ENCODE peak calls at places on chromosomes 11 and 22, in five cellular contexts. L is T-helper 9 cell, F is H9, T is cardiac muscle cell, M is NCI-H345. V is an unnamed sample.

GRCh38 chr11:20275987-20276660 is 87.4 kb upstream of the HTATIP2 start:
- DNase-seq in L (no peak), F (no peak), T (no peak), M (no peak), V (no peak)

GRCh38 chr22:30668306-30668655 is 606 bp upstream of the DUSP18 start:
- DNase-seq in L (no peak), F (no peak), T (no peak), M (no peak), V (no peak)

GRCh38 chr11:120964857-120965256 is 59.0 kb upstream of the TBCEL start:
- DNase-seq in L (no peak), F (no peak), T (peak; percentile 24), M (no peak), V (no peak)

GRCh38 chr11:26841818-26842457 is 120.1 kb upstream of the SLC5A12 start:
- DNase-seq in L (no peak), F (no peak), T (peak; percentile 69), M (no peak), V (no peak)

GRCh38 chr22:39144101-39144815 is 8.2 kb downstream of the CBX7 start:
- DNase-seq in L (peak; percentile 42), F (peak; percentile 56), T (peak; percentile 54), M (no peak), V (peak; percentile 43)

GRCh38 chr11:19832901-19833300 is 120.3 kb downstream of the NAV2 start:
- DNase-seq in L (no peak), F (no peak), T (no peak), M (no peak), V (no peak)

GRCh38 chr11:57476223-57476882 is 16.0 kb downstream of the RTN4RL2 start:
- DNase-seq in L (no peak), F (peak; percentile 43), T (no peak), M (no peak), V (no peak)

GRCh38 chr11:43931717-43932039 is 10.8 kb upstream of the C11orf96 start:
- DNase-seq in L (no peak), F (no peak), T (no peak), M (no peak), V (no peak)

GRCh38 chr11:2954263-2954662 is 25.0 kb upstream of the PHLDA2 start:
- DNase-seq in L (no peak), F (no peak), T (no peak), M (no peak), V (no peak)

GRCh38 chr11:66124564-66124963 is 54.5 kb downstream of the PACS1 start:
- DNase-seq in L (no peak), F (no peak), T (peak; percentile 6), M (no peak), V (no peak)

GRCh38 chr11:116454020-116454645 is 318.7 kb downstream of the BUD13 start:
- DNase-seq in L (no peak), F (peak; percentile 80), T (peak; percentile 51), M (peak; percentile 54), V (no peak)

GRCh38 chr11:133821776-133822175 is 23.5 kb downstream of the SPATA19 start:
- DNase-seq in L (no peak), F (peak; percentile 85), T (peak; percentile 57), M (peak; percentile 41), V (no peak)

GRCh38 chr22:42623756-42624446 is 9.2 kb upstream of the POLDIP3 start:
- DNase-seq in L (no peak), F (no peak), T (no peak), M (peak; percentile 76), V (no peak)

GRCh38 chr11:75924966-75925784 is 110.2 kb downstream of the UVRAG start:
- DNase-seq in L (no peak), F (no peak), T (peak; percentile 31), M (no peak), V (no peak)

GRCh38 chr11:110134120-110134519 is 40.9 kb downstream of the ZC3H12C start:
- DNase-seq in L (no peak), F (no peak), T (peak; percentile 26), M (peak; percentile 89), V (no peak)

GRCh38 chr11:74179234-74180126 is 8.4 kb downstream of the PPME1 start:
- DNase-seq in L (no peak), F (no peak), T (no peak), M (no peak), V (no peak)

GRCh38 chr11:122181372-122181771 is 65.4 kb upstream of the BLID start:
- DNase-seq in L (no peak), F (no peak), T (no peak), M (no peak), V (no peak)

GRCh38 chr22:21690401-21690801 is 24.6 kb downstream of the PPIL2 start:
- DNase-seq in L (no peak), F (no peak), T (no peak), M (no peak), V (no peak)

GRCh38 chr11:112805658-112806057 is 155.6 kb upstream of the NCAM1 start:
- DNase-seq in L (no peak), F (no peak), T (no peak), M (peak; percentile 70), V (no peak)

GRCh38 chr11:116543099-116543498 is 229.7 kb downstream of the BUD13 start:
- DNase-seq in L (no peak), F (no peak), T (no peak), M (no peak), V (no peak)

GRCh38 chr22:39717099-39717498 is 146.5 kb downstream of the CACNA1I start:
- DNase-seq in L (no peak), F (no peak), T (no peak), M (no peak), V (no peak)

GRCh38 chr11:14789879-14790484 is 102.0 kb downstream of the CYP2R1 start:
- DNase-seq in L (no peak), F (no peak), T (peak; percentile 41), M (no peak), V (no peak)

GRCh38 chr11:19311306-19312030 is 70.7 kb upstream of the E2F8 start:
- DNase-seq in L (peak; percentile 5), F (peak; percentile 61), T (peak; percentile 71), M (peak; percentile 48), V (no peak)

GRCh38 chr11:34602245-34602644 is 18.6 kb upstream of the EHF start:
- DNase-seq in L (no peak), F (no peak), T (no peak), M (no peak), V (no peak)

GRCh38 chr11:111454561-111455192 is 57.5 kb downstream of the BTG4 start:
- DNase-seq in L (no peak), F (peak; percentile 84), T (peak; percentile 67), M (peak; percentile 41), V (no peak)

GRCh38 chr22:29733362-29734322 is 13.8 kb downstream of the CABP7 start:
- DNase-seq in L (no peak), F (no peak), T (no peak), M (peak; percentile 87), V (no peak)

GRCh38 chr11:65421204-65422103 is 1.1 kb upstream of the NEAT1 start:
- DNase-seq in L (peak; percentile 75), F (peak; percentile 85), T (peak; percentile 100), M (peak; percentile 79), V (peak; percentile 82)

GRCh38 chr11:75476716-75477613 is 44.0 kb upstream of the KLHL35 start:
- DNase-seq in L (no peak), F (no peak), T (no peak), M (peak; percentile 53), V (no peak)

GRCh38 chr22:46609175-46609690 is 11.0 kb upstream of the GRAMD4 start:
- DNase-seq in L (no peak), F (no peak), T (no peak), M (no peak), V (no peak)

GRCh38 chr11:18313985-18314763 is 7.8 kb downstream of the HPS5 start:
- DNase-seq in L (no peak), F (no peak), T (peak; percentile 34), M (no peak), V (no peak)

GRCh38 chr22:27867958-27868737 is 50.9 kb downstream of the PITPNB start:
- DNase-seq in L (no peak), F (no peak), T (no peak), M (no peak), V (no peak)

GRCh38 chr22:23219787-23220484 is 39.6 kb downstream of the BCR start:
- DNase-seq in L (no peak), F (no peak), T (peak; percentile 34), M (peak; percentile 24), V (peak; percentile 26)

GRCh38 chr11:125869526-125869925 is 17.9 kb upstream of the HYLS1 start:
- DNase-seq in L (no peak), F (no peak), T (peak; percentile 40), M (no peak), V (no peak)

GRCh38 chr11:47415949-47416472 is 7.6 kb downstream of the SLC39A13 start:
- DNase-seq in L (no peak), F (no peak), T (peak; percentile 96), M (no peak), V (no peak)

GRCh38 chr11:83608571-83608970 is 322.4 kb upstream of the CCDC90B start:
- DNase-seq in L (no peak), F (no peak), T (no peak), M (no peak), V (no peak)

GRCh38 chr11:35664977-35665441 is 2.4 kb downstream of the TRIM44 start:
- DNase-seq in L (no peak), F (no peak), T (no peak), M (no peak), V (no peak)

V was measured in activated CD4-positive, alpha-beta T cell treated with anti-CD3 and anti-CD28 coated beads for 1 hour.